ENCODE peak calls at places on chromosome 2, in ten cellular contexts. M is cardiac muscle cell; X is ovary; J is kidney; Y is thyroid gland; L is fibroblast of lung; O is mesendoderm; E is CD8-positive, alpha-beta memory T cell; F is psoas muscle; D is thoracic aorta. Z is an unnamed sample.

GRCh38 chr2:45494275-45494977 is 116.6 kb downstream of the SRBD1 start:
- DNase-seq in M (peak; percentile 88), X (no peak), J (no peak), Y (no peak), L (peak; percentile 58), O (peak; percentile 65), E (peak; percentile 17), F (no peak), D (no peak), Z (no peak)

GRCh38 chr2:197500503-197501179 is 462 bp downstream of the HSPE1 start:
- DNase-seq in M (peak; percentile 18), X (no peak), J (no peak), Y (no peak), L (peak; percentile 5), O (no peak), E (peak; percentile 18), F (no peak), D (no peak), Z (no peak)

GRCh38 chr2:96163768-96164429 is 18.7 kb upstream of the DUSP2 start:
- DNase-seq in M (no peak), X (no peak), J (no peak), Y (peak; percentile 29), L (no peak), O (no peak), E (peak; percentile 86), F (no peak), D (no peak), Z (no peak)

GRCh38 chr2:12612646-12613045 is 104.1 kb upstream of the TRIB2 start:
- DNase-seq in M (no peak), X (no peak), J (no peak), Y (no peak), L (no peak), O (no peak), E (no peak), F (no peak), D (no peak), Z (no peak)

GRCh38 chr2:64063924-64064331 is 44.7 kb upstream of the VPS54 start:
- DNase-seq in M (peak; percentile 95), X (no peak), J (no peak), Y (no peak), L (peak; percentile 93), O (peak; percentile 87), E (no peak), F (no peak), D (no peak), Z (peak; percentile 12)

GRCh38 chr2:172849519-172850217 is 114.0 kb downstream of the RAPGEF4 start:
- DNase-seq in M (no peak), X (no peak), J (no peak), Y (no peak), L (no peak), O (no peak), E (no peak), F (no peak), D (no peak), Z (no peak)

GRCh38 chr2:98664323-98664722 is 55.9 kb downstream of the UNC50 start:
- DNase-seq in M (no peak), X (no peak), J (no peak), Y (no peak), L (no peak), O (peak; percentile 17), E (peak; percentile 72), F (no peak), D (no peak), Z (no peak)

GRCh38 chr2:237524631-237525030 is 37.6 kb downstream of the MLPH start:
- DNase-seq in M (no peak), X (no peak), J (no peak), Y (no peak), L (no peak), O (no peak), E (no peak), F (no peak), D (no peak), Z (no peak)

DNA sequence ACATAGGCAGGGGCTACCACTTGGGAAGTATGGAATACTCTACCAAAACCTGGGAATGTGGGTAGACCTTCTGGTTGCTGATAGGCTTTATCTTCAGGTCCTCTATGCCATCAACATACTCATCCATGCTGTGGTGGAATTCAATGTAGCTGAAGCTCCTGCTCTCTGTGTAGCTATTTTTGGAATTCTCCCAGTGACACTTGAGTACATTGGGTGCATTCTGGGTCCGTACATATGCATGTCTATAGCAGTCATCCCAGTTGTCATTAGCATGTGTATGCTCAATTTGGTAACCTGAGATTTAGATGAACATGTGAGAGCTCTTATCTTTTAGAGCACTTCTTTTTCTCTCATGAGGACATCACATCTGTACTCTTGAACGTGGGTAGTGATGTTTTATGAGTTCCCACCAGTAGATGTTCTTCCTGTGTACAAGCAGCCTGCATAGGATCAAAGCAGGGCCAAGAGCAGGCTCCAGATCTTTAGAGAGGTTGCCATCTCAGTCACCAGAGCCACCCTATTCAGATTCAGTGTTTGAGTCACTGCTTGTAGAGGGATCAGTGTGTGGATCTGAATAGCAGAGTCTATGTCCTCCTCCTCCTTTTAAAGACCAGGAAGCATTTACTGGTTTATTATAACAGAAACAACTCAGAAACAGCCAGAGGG is 65.8 kb downstream of the MGAT5 start:
- DNase-seq in M (no peak), X (no peak), J (no peak), Y (no peak), L (no peak), O (no peak), E (no peak), F (no peak), D (no peak), Z (no peak)
- H3K4me3 ChIP-seq in M (no peak overlapping the region), X (no peak overlapping the region), J (no peak overlapping the region), Y (no peak overlapping the region), L (no peak overlapping the region), O (no peak overlapping the region), E (no peak overlapping the region), F (no peak overlapping the region), D (no peak overlapping the region), Z (no peak overlapping the region)

GRCh38 chr2:42794271-42795046 is 2.1 kb upstream of the HAAO start:
- DNase-seq in M (peak; percentile 47), X (peak; percentile 29), J (no peak), Y (peak; percentile 24), L (no peak), O (peak; percentile 90), E (no peak), F (peak; percentile 59), D (no peak), Z (no peak)
- H3K27ac ChIP-seq in M (no peak overlapping the region), X (peak overlapping the region; percentile 85), J (peak overlapping the region; percentile 24), Y (no peak overlapping the region), L (no peak overlapping the region), O (no peak overlapping the region), E (no peak overlapping the region), F (peak overlapping the region; percentile 44), D (peak overlapping the region; percentile 93), Z (no peak overlapping the region)

GRCh38 chr2:120330946-120331822 is 14.8 kb upstream of the INHBB start:
- DNase-seq in M (no peak), X (no peak), J (peak; percentile 41), Y (no peak), L (no peak), O (no peak), E (no peak), F (peak; percentile 61), D (no peak), Z (no peak)
- H3K4me3 ChIP-seq in M (no peak overlapping the region), X (no peak overlapping the region), J (no peak overlapping the region), Y (no peak overlapping the region), L (no peak overlapping the region), O (no peak overlapping the region), E (no peak overlapping the region), F (no peak overlapping the region), D (no peak overlapping the region), Z (no peak overlapping the region)

DNA sequence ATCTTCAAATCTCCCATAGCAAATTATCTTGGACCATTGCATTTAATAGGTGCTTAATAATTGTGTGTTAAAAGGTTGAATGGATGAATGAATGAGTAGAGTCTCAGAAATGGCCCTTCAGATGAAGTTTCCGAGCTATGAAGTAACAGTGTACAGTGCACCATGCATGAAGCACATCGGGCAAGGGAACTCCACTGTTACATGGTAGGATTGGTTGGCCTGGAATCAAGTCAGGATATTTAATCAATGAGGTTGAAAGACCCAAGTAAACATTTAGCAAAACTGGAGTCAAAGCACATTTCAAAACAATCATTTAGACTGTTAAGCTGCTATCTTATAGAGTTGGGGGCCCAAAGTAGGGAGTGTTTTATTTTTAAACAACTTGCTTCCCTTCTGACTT is 80.0 kb downstream of the APOB start:
- DNase-seq in M (no peak), X (no peak), J (no peak), Y (no peak), L (no peak), O (no peak), E (no peak), F (no peak), D (no peak), Z (no peak)
- H3K27ac ChIP-seq in M (no peak overlapping the region), X (no peak overlapping the region), J (no peak overlapping the region), Y (no peak overlapping the region), L (no peak overlapping the region), O (no peak overlapping the region), E (no peak overlapping the region), F (no peak overlapping the region), D (no peak overlapping the region), Z (no peak overlapping the region)

GRCh38 chr2:25977768-25978167 is 4.5 kb downstream of the KIF3C start:
- DNase-seq in M (no peak), X (no peak), J (no peak), Y (no peak), L (peak; percentile 63), O (peak; percentile 55), E (no peak), F (no peak), D (no peak), Z (no peak)
- H3K4me3 ChIP-seq in M (no peak overlapping the region), X (no peak overlapping the region), J (no peak overlapping the region), Y (no peak overlapping the region), L (no peak overlapping the region), O (no peak overlapping the region), E (no peak overlapping the region), F (no peak overlapping the region), D (no peak overlapping the region), Z (peak overlapping the region; percentile 71)

DNA sequence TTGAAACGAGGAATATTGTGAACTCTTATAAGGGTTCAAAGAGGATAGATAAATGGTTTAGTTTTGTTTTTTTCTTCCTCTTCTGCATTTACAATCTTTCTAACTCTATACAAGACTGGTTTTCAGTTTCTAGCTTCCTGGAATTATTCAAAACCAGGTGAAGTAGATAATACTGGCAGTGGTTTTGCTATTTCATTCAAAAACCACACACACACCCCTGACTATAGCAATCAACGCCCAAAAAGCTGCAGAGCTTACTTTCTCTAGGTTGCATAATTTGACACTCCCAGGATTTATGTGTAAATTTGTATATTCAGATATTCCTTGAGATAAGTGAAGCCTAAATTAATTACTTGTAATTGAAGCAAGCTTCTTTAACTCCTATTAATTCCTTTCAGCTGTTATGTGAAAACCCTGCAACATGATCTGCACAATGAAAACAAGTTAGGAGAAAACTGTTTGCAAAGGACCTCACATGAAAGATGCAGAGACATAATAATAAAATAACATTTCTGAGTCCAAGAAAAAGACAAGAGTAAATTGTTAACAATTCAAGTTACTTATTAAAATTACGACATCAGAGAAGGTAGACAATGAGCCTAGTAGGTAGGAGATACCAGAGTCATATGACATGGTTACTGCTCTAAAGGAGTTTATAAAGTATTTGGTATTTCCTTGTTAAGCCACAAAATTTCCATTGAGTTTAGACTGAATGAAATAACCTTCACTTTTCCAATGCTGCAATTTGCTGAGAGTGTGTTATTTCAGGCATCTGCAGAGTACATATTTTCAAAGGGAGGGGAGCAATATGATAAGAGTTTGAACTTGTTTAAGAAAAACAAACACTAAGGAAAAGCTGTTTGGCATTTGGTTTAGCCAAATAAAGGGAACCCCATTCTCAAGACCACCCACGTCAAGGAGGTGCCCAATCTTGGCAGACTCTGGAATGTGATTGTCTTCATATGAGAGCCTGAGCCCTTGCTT is 1.6 kb upstream of the NFE2L2 start:
- DNase-seq in M (peak; percentile 77), X (no peak), J (no peak), Y (no peak), L (peak; percentile 82), O (no peak), E (peak; percentile 25), F (no peak), D (no peak), Z (no peak)
- H3K27ac ChIP-seq in M (peak overlapping the region; percentile 96), X (no peak overlapping the region), J (peak overlapping the region; percentile 99), Y (peak overlapping the region; percentile 100), L (no peak overlapping the region), O (no peak overlapping the region), E (peak overlapping the region; percentile 99), F (peak overlapping the region; percentile 99), D (peak overlapping the region; percentile 100), Z (peak overlapping the region; percentile 98)

Z was measured in dorsolateral prefrontal cortex.